ENCODE peak calls at places on chromosomes 6 and 20, in six cellular contexts. T is SK-N-DZ; U is A549; L is NCI-H774; B is kidney glomerular epithelial cell; O is activated CD8-positive, alpha-beta memory T cell treated with anti-CD3 and anti-CD28 coated beads, Interleukin-2, amount 10 ng/mL, durations not matched to agents 7 days and 5 days. N is an unnamed sample.

GRCh38 chr20:32285621-32286334 is 8.3 kb downstream of the KIF3B start:
- DNase-seq in L (no peak), T (no peak), B (no peak), U (peak), O (peak), N (no peak)

GRCh38 chr6:147384737-147385710 is 123.5 kb upstream of the SAMD5 start:
- DNase-seq in L (no peak), U (no peak), B (no peak), T (no peak), O (no peak), N (no peak)

GRCh38 chr6:113742342-113742741 is 114.8 kb upstream of the MARCKS start:
- DNase-seq in B (no peak), O (no peak), U (no peak), L (no peak), T (no peak), N (no peak)

GRCh38 chr6:15922510-15923307 is 206.2 kb upstream of the MYLIP start:
- DNase-seq in B (no peak), L (no peak), T (peak), U (no peak), O (no peak), N (no peak)

GRCh38 chr6:92767101-92767500 is 652.3 kb downstream of the EPHA7 start:
- DNase-seq in T (no peak), B (peak), L (peak), U (no peak), O (no peak), N (peak)

GRCh38 chr20:23086056-23086551 is at the start of gene CD93:
- DNase-seq in U (no peak), T (no peak), L (no peak), B (no peak), O (peak), N (no peak)

GRCh38 chr6:146860583-146860982 is 261.8 kb downstream of the ADGB start:
- DNase-seq in U (no peak), T (no peak), L (no peak), B (no peak), O (no peak), N (no peak)

GRCh38 chr20:14882846-14883245 is 545.4 kb upstream of the FLRT3 start:
- DNase-seq in L (no peak), U (no peak), O (no peak), B (no peak), T (no peak), N (no peak)

GRCh38 chr6:148524509-148524908 is 181.9 kb downstream of the SASH1 start:
- DNase-seq in T (no peak), L (no peak), O (no peak), B (no peak), U (no peak), N (no peak)

GRCh38 chr6:18076231-18076630 is 46.2 kb downstream of the NHLRC1 start:
- DNase-seq in B (no peak), T (no peak), U (no peak), O (no peak), L (no peak), N (no peak)

GRCh38 chr20:50191566-50192363 is 1.1 kb downstream of the CEBPB start:
- DNase-seq in L (peak), U (peak), B (no peak), O (peak), T (peak), N (no peak)

GRCh38 chr6:55069132-55069781 is 105.1 kb upstream of the HCRTR2 start:
- DNase-seq in O (no peak), U (peak), L (no peak), B (peak), T (peak), N (peak)

GRCh38 chr20:45011108-45011526 is 44.8 kb downstream of the STK4 start:
- DNase-seq in T (peak), L (peak), B (peak), O (peak), U (peak), N (no peak)

GRCh38 chr6:33820243-33820642 is 16.4 kb upstream of the MLN start:
- DNase-seq in U (no peak), L (no peak), O (no peak), T (no peak), B (no peak), N (no peak)

GRCh38 chr6:153989989-153990388 is 49.1 kb upstream of the OPRM1 start:
- DNase-seq in L (no peak), O (no peak), B (no peak), U (no peak), T (no peak), N (no peak)

GRCh38 chr6:68273297-68273696 is 361.8 kb upstream of the ADGRB3 start:
- DNase-seq in T (no peak), U (no peak), B (no peak), O (no peak), L (no peak), N (no peak)

GRCh38 chr6:46704562-46704961 is 16.9 kb downstream of the TDRD6 start:
- DNase-seq in B (peak), T (no peak), L (no peak), U (peak), O (no peak), N (no peak)

N was measured in kidney epithelial cell.